ENCODE peak calls at places on chromosomes 13 and 19, in four cellular contexts. Z is K562, K is IMR-90, G is endothelial cell of umbilical vein. U is an unnamed sample.
A peak's percentile ranks its signal among the peaks of the same experiment; 100 is the strongest.

GRCh38 chr19:49224856-49225255 is 67.3 kb downstream of the TRPM4 start:
- DNase-seq in G (peak; percentile 80), Z (peak; percentile 52), K (peak; percentile 57), U (no peak)

GRCh38 chr19:35718345-35719041 is 690 bp downstream of the KMT2B start:
- DNase-seq in G (peak; percentile 25), Z (no peak), K (no peak), U (no peak)

GRCh38 chr13:33571618-33572017 is 246.3 kb upstream of the RFC3 start:
- DNase-seq in G (no peak), Z (no peak), K (no peak), U (no peak)

GRCh38 chr19:46614114-46614701 is 10.7 kb downstream of the PTGIR start:
- DNase-seq in Z (peak; percentile 88), G (peak; percentile 73), K (peak; percentile 75), U (no peak)

GRCh38 chr19:42480335-42481095 is 37.8 kb upstream of the CXCL17 start:
- DNase-seq in Z (no peak), K (peak; percentile 47), G (no peak), U (no peak)

GRCh38 chr19:44820648-44821609 is 12.0 kb downstream of the BCAM start:
- DNase-seq in G (peak; percentile 50), K (no peak), Z (peak; percentile 32), U (no peak)

GRCh38 chr19:51621178-51621577 is 9.0 kb downstream of the SIGLEC5 start:
- DNase-seq in Z (no peak), K (no peak), G (no peak), U (no peak)

GRCh38 chr13:44331912-44332840 is 41.4 kb upstream of the SERP2 start:
- DNase-seq in Z (no peak), G (peak; percentile 59), K (peak; percentile 84), U (no peak)

GRCh38 chr13:75726313-75726712 is 90.2 kb downstream of the LMO7 start:
- DNase-seq in G (no peak), Z (no peak), K (no peak), U (no peak)

GRCh38 chr19:4970558-4971423 is 1.9 kb downstream of the KDM4B start:
- DNase-seq in G (peak; percentile 43), K (no peak), Z (peak; percentile 56), U (no peak)

GRCh38 chr19:49690073-49690655 is 752 bp upstream of the CPT1C start:
- DNase-seq in G (no peak), K (no peak), Z (no peak), U (no peak)

GRCh38 chr13:97117388-97117910 is 104.7 kb upstream of the MBNL2 start:
- DNase-seq in G (no peak), Z (no peak), K (no peak), U (no peak)

GRCh38 chr19:35206855-35207254 is 21.7 kb downstream of the FAM187B start:
- DNase-seq in K (no peak), G (no peak), Z (no peak), U (no peak)

GRCh38 chr13:59898066-59898465 is 265.7 kb downstream of the DIAPH3 start:
- DNase-seq in K (no peak), Z (no peak), G (no peak), U (no peak)

GRCh38 chr19:30703645-30704044 is 331.5 kb downstream of the ZNF536 start:
- DNase-seq in K (no peak), Z (no peak), G (no peak), U (no peak)

GRCh38 chr19:47723573-47723923 is 10.3 kb downstream of the EHD2 start:
- DNase-seq in G (no peak), Z (no peak), K (peak; percentile 95), U (no peak)

GRCh38 chr13:46553521-46553885 is 533 bp downstream of the LRCH1 start:
- DNase-seq in Z (peak; percentile 45), G (no peak), K (no peak), U (no peak)

GRCh38 chr19:32324631-32325215 is 20.7 kb upstream of the ZNF507 start:
- DNase-seq in Z (no peak), K (peak; percentile 6), G (no peak), U (no peak)

GRCh38 chr13:29935309-29935981 is 85.0 kb upstream of the UBL3 start:
- DNase-seq in G (no peak), Z (no peak), K (no peak), U (no peak)

GRCh38 chr13:45208132-45208531 is 7.3 kb upstream of the KCTD4 start:
- DNase-seq in Z (no peak), G (no peak), K (no peak), U (no peak)

GRCh38 chr13:62193919-62194318 is 778.3 kb upstream of the PCDH20 start:
- DNase-seq in K (no peak), Z (no peak), G (no peak), U (no peak)

GRCh38 chr19:44401108-44401786 is at the start of gene ZNF285:
- DNase-seq in K (peak; percentile 95), G (peak; percentile 98), Z (peak; percentile 91), U (peak; percentile 91)

GRCh38 chr13:35781044-35781443 is 304.6 kb upstream of the MAB21L1 start:
- DNase-seq in K (peak; percentile 27), G (no peak), Z (no peak), U (no peak)

GRCh38 chr13:88736026-88736425 is 1064.9 kb downstream of the SLITRK5 start:
- DNase-seq in G (no peak), K (no peak), Z (no peak), U (no peak)

GRCh38 chr13:114026128-114026880 is 52.4 kb upstream of the C13orf46 start:
- DNase-seq in G (no peak), K (no peak), Z (no peak), U (no peak)

GRCh38 chr13:114029866-114030625 is 56.2 kb upstream of the C13orf46 start:
- DNase-seq in G (no peak), K (no peak), Z (no peak), U (no peak)

GRCh38 chr13:114025432-114026127 is 51.7 kb upstream of the C13orf46 start:
- DNase-seq in G (no peak), Z (no peak), K (peak; percentile 78), U (no peak)

GRCh38 chr13:114027046-114027760 is 53.3 kb upstream of the C13orf46 start:
- DNase-seq in G (peak; percentile 23), Z (no peak), K (peak; percentile 69), U (no peak)

GRCh38 chr13:114027826-114028225 is 54.0 kb upstream of the C13orf46 start:
- DNase-seq in Z (no peak), K (no peak), G (no peak), U (no peak)
- H3K9me1 ChIP-seq in Z (no peaks in the 10 kb centered on the region), K (peaks cover 35% of the 10 kb centered on the region), G (no peaks in the 10 kb centered on the region), U (no peaks in the 10 kb centered on the region)

GRCh38 chr19:508204-509150 is 1.2 kb downstream of the TPGS1 start:
- DNase-seq in K (no peak), Z (no peak), G (no peak), U (no peak)

GRCh38 chr19:513368-514165 is 6.3 kb downstream of the TPGS1 start:
- DNase-seq in Z (no peak), G (no peak), K (no peak), U (no peak)

GRCh38 chr19:512548-513365 is 5.5 kb downstream of the TPGS1 start:
- DNase-seq in K (no peak), Z (peak; percentile 42), G (no peak), U (no peak)

GRCh38 chr19:510606-511100 is 3.4 kb downstream of the TPGS1 start:
- DNase-seq in K (peak; percentile 81), Z (peak; percentile 71), G (peak; percentile 88), U (peak; percentile 59)

GRCh38 chr19:511101-511841 is 4.0 kb downstream of the TPGS1 start:
- DNase-seq in K (peak; percentile 36), Z (peak; percentile 15), G (peak; percentile 71), U (peak; percentile 88)
- H3K4me3 ChIP-seq in K (no peak overlapping the region), Z (no peak overlapping the region), G (no peak overlapping the region), U (peak overlapping the region; percentile 4)

DNA sequence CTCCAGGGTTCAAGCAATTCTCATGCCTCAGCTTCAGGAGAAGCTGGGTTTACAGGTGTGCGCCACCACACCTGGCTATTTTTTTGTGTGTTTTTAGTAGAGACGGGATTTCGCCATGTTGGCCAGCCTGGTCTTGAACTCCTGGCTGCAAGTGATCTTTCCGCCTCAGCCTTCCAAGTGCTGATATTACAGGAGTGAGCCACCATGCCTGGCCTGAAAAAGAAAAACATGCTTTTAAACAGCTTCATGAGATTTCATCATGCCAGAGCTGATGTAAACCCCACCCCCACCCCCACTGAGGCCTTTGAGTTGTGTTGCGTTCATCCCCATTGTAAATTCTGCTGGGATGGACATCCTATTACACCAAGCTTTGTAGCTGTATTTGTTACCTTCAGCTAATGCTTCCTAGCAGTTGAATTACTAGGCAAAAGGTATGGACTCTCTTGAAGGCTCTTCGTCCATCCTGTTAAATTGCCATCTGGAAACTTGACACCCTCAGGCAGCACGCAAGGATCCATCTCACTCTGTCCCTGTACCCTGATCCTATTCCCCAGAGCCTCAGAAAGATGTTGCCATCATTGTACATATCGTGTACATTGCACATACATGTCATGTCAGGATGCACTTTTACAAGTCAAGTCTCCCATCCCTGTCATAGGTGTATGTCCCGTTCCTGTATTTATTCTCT is 47.3 kb downstream of the NFIX start:
- DNase-seq in Z (no peak), K (peak; percentile 59), G (no peak), U (no peak)
- H3K9me1 ChIP-seq in Z (peaks cover 4% of the 10 kb centered on the region), K (peaks cover 53% of the 10 kb centered on the region), G (no peaks in the 10 kb centered on the region), U (peaks cover 10% of the 10 kb centered on the region)

GRCh38 chr13:67228031-67228430 is 2.1 kb downstream of the PCDH9 start:
- DNase-seq in G (no peak), Z (no peak), K (no peak), U (no peak)
- H3K4me3 ChIP-seq in G (no peak overlapping the region), Z (no peak overlapping the region), K (no peak overlapping the region), U (no peak overlapping the region)

GRCh38 chr19:6834433-6834832 is 52.9 kb upstream of the ADGRE1 start:
- DNase-seq in G (no peak), K (no peak), Z (no peak), U (no peak)

GRCh38 chr19:6838062-6838655 is 49.2 kb upstream of the ADGRE1 start:
- DNase-seq in G (no peak), Z (no peak), K (no peak), U (no peak)

GRCh38 chr19:6837525-6837924 is 49.9 kb upstream of the ADGRE1 start:
- DNase-seq in G (no peak), Z (no peak), K (no peak), U (no peak)

GRCh38 chr19:6833166-6833790 is 54.1 kb upstream of the ADGRE1 start:
- DNase-seq in Z (no peak), G (no peak), K (no peak), U (no peak)

DNA sequence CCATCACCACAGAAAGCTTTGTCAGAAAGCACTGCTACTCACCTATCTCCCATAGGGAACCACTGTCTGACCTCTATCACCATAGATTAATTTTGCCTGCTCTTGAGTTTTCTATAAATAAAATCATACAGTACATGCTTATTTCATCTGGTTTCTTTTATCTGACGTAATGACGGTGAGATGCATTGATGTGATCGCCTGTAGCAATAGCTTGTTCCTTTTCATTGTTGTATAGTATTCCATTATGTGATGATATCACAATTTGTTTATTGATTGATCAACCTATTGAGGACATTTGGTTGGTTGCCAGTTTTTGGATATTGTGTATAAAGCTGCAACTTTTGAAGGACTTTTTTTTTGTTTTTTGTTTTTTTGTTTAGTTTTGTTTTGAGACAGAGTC is 51.9 kb upstream of the ADGRE1 start:
- DNase-seq in G (no peak), Z (no peak), K (no peak), U (no peak)
- H3K9me1 ChIP-seq in G (no peaks in the 10 kb centered on the region), Z (no peaks in the 10 kb centered on the region), K (no peaks in the 10 kb centered on the region), U (no peaks in the 10 kb centered on the region)

DNA sequence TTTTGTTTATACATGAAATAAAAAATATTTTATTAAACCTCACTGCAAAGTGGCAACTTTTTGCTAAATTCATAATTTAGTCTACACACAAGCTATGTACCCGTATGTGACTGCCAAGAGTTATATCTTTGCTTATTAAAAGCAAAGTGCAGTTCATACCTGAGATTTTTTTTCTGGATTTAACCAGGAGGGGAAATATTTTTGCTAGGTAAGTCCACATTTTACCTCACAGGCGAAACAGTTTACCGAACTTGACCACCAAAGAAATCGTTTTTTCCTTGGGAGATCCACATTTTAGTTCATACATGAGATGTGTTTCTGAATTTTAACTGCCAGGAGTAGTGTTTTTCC is 12.2 kb upstream of the JSRP1 start:
- DNase-seq in G (no peak), Z (no peak), K (no peak), U (no peak)
- H3K4me3 ChIP-seq in G (peak overlapping the region; percentile 64), Z (peak overlapping the region; percentile 91), K (no peak overlapping the region), U (peak overlapping the region; percentile 74)